ENCODE peak calls at places on chromosomes 7 and 10, in six cellular contexts. One of them, this sample, is unnamed.

GRCh38 chr7:27409776-27410175 is 167.2 kb downstream of the EVX1 start:
- DNase-seq in HL-60: no peak
- DNase-seq in GM23248: peak; percentile 6
- DNase-seq in left ventricle myocardium inferior: no peak
- DNase-seq in neural progenitor cell: no peak
- DNase-seq in NT2/D1: no peak
- DNase-seq in this sample: no peak

GRCh38 chr10:128493811-128494210 is 367.6 kb upstream of the MKI67 start:
- DNase-seq in HL-60: no peak
- DNase-seq in GM23248: no peak
- DNase-seq in left ventricle myocardium inferior: no peak
- DNase-seq in neural progenitor cell: no peak
- DNase-seq in NT2/D1: no peak
- DNase-seq in this sample: no peak

GRCh38 chr10:91154842-91155241 is 65.6 kb upstream of the PCGF5 start:
- DNase-seq in HL-60: no peak
- DNase-seq in GM23248: no peak
- DNase-seq in left ventricle myocardium inferior: no peak
- DNase-seq in neural progenitor cell: no peak
- DNase-seq in NT2/D1: no peak
- DNase-seq in this sample: no peak

GRCh38 chr10:95790982-95791381 is 35.0 kb downstream of the ENTPD1 start:
- DNase-seq in HL-60: no peak
- DNase-seq in GM23248: no peak
- DNase-seq in left ventricle myocardium inferior: no peak
- DNase-seq in neural progenitor cell: no peak
- DNase-seq in NT2/D1: no peak
- DNase-seq in this sample: no peak

GRCh38 chr7:48052748-48053147 is 17.4 kb downstream of the C7orf57 start:
- DNase-seq in HL-60: no peak
- DNase-seq in GM23248: peak; percentile 20
- DNase-seq in left ventricle myocardium inferior: no peak
- DNase-seq in neural progenitor cell: no peak
- DNase-seq in NT2/D1: no peak
- DNase-seq in this sample: no peak

GRCh38 chr10:122301055-122301810 is 30.1 kb downstream of the BTBD16 start:
- DNase-seq in HL-60: no peak
- DNase-seq in GM23248: peak; percentile 93
- DNase-seq in left ventricle myocardium inferior: no peak
- DNase-seq in neural progenitor cell: no peak
- DNase-seq in NT2/D1: no peak
- DNase-seq in this sample: peak; percentile 89

GRCh38 chr7:157875230-157876179 is 538.7 kb downstream of the DNAJB6 start:
- DNase-seq in HL-60: peak; percentile 36
- DNase-seq in GM23248: peak; percentile 3
- DNase-seq in left ventricle myocardium inferior: no peak
- DNase-seq in neural progenitor cell: peak; percentile 78
- DNase-seq in NT2/D1: peak; percentile 38
- DNase-seq in this sample: peak; percentile 11

GRCh38 chr10:129323877-129324276 is 143.2 kb upstream of the MGMT start:
- DNase-seq in HL-60: no peak
- DNase-seq in GM23248: no peak
- DNase-seq in left ventricle myocardium inferior: no peak
- DNase-seq in neural progenitor cell: no peak
- DNase-seq in NT2/D1: no peak
- DNase-seq in this sample: no peak

GRCh38 chr7:112452102-112452888 is 2.0 kb downstream of the IFRD1 start:
- DNase-seq in HL-60: peak; percentile 32
- DNase-seq in GM23248: peak; percentile 89
- DNase-seq in left ventricle myocardium inferior: peak; percentile 26
- DNase-seq in neural progenitor cell: peak; percentile 56
- DNase-seq in NT2/D1: no peak
- DNase-seq in this sample: peak; percentile 11

GRCh38 chr10:24916365-24916764 is 36.0 kb downstream of the PRTFDC1 start:
- DNase-seq in HL-60: no peak
- DNase-seq in GM23248: no peak
- DNase-seq in left ventricle myocardium inferior: no peak
- DNase-seq in neural progenitor cell: no peak
- DNase-seq in NT2/D1: no peak
- DNase-seq in this sample: no peak

GRCh38 chr7:116384936-116385635 is 114.5 kb upstream of the CAV2 start:
- DNase-seq in HL-60: no peak
- DNase-seq in GM23248: peak; percentile 53
- DNase-seq in left ventricle myocardium inferior: no peak
- DNase-seq in neural progenitor cell: no peak
- DNase-seq in NT2/D1: no peak
- DNase-seq in this sample: no peak

GRCh38 chr7:116377721-116378120 is 121.8 kb upstream of the CAV2 start:
- DNase-seq in HL-60: no peak
- DNase-seq in GM23248: no peak
- DNase-seq in left ventricle myocardium inferior: no peak
- DNase-seq in neural progenitor cell: peak; percentile 72
- DNase-seq in NT2/D1: no peak
- DNase-seq in this sample: no peak

GRCh38 chr7:116382375-116382774 is 117.2 kb upstream of the CAV2 start:
- DNase-seq in HL-60: no peak
- DNase-seq in GM23248: no peak
- DNase-seq in left ventricle myocardium inferior: no peak
- DNase-seq in neural progenitor cell: no peak
- DNase-seq in NT2/D1: no peak
- DNase-seq in this sample: no peak

DNA sequence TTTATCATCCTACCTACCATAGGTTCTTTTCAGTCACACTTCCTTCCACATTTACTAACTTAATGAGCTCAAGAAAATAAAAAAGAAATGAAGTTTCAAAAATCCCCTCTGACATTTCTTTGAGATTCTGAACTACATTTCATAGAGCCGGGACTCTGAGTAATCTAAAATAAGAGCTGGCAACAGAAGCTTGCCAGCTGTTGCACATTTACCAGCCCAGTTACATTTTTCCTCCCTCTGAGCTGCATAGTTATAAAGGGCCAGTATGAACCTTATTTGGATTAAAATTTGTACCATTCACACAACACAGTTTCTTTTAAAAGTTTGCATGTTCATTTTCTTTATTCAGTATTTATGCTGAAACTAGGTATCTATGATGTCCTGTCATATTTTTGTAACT is 119.5 kb upstream of the CAV2 start:
- DNase-seq in HL-60: no peak
- DNase-seq in GM23248: peak; percentile 79
- DNase-seq in left ventricle myocardium inferior: no peak
- DNase-seq in neural progenitor cell: no peak
- DNase-seq in NT2/D1: no peak
- DNase-seq in this sample: peak; percentile 13
- H3K4me3 ChIP-seq in HL-60: no peak overlapping the region
- H3K4me3 ChIP-seq in GM23248: no peak overlapping the region
- H3K4me3 ChIP-seq in left ventricle myocardium inferior: no peak overlapping the region
- H3K4me3 ChIP-seq in neural progenitor cell: no peak overlapping the region
- H3K4me3 ChIP-seq in NT2/D1: no peak overlapping the region
- H3K4me3 ChIP-seq in this sample: no peak overlapping the region

DNA sequence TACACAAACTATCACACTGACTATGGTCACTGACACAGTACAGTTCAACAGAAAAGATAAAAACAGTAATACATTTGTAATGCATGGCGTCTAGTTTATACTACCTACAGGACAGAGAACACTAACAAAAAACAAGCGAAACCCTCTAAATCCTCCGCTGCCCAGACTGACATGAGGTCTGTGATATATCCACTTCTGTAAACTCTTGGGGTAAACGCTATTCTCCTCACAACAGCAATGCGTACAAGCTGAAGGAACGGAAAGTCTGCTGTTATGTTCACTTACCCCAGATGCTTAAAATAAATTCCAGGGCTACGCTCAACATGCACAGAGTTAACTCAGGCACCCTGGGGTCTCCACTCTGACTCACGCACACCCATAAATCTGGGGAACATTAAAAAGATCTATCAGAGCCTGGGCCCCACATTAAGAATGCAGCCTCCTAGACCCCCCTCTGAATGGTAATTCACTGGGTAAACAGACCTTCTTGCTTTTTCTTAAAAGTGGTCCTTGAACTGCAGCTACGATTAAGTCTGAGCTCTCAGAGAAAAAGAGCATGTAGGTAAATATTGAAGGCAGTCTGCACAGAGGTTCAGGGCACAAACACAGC is 105.6 kb downstream of the CTBP2 start:
- DNase-seq in HL-60: no peak
- DNase-seq in GM23248: no peak
- DNase-seq in left ventricle myocardium inferior: no peak
- DNase-seq in neural progenitor cell: no peak
- DNase-seq in NT2/D1: no peak
- DNase-seq in this sample: no peak
- H3K4me3 ChIP-seq in HL-60: no peak overlapping the region
- H3K4me3 ChIP-seq in GM23248: no peak overlapping the region
- H3K4me3 ChIP-seq in left ventricle myocardium inferior: no peak overlapping the region
- H3K4me3 ChIP-seq in neural progenitor cell: no peak overlapping the region
- H3K4me3 ChIP-seq in NT2/D1: no peak overlapping the region
- H3K4me3 ChIP-seq in this sample: no peak overlapping the region

DNA sequence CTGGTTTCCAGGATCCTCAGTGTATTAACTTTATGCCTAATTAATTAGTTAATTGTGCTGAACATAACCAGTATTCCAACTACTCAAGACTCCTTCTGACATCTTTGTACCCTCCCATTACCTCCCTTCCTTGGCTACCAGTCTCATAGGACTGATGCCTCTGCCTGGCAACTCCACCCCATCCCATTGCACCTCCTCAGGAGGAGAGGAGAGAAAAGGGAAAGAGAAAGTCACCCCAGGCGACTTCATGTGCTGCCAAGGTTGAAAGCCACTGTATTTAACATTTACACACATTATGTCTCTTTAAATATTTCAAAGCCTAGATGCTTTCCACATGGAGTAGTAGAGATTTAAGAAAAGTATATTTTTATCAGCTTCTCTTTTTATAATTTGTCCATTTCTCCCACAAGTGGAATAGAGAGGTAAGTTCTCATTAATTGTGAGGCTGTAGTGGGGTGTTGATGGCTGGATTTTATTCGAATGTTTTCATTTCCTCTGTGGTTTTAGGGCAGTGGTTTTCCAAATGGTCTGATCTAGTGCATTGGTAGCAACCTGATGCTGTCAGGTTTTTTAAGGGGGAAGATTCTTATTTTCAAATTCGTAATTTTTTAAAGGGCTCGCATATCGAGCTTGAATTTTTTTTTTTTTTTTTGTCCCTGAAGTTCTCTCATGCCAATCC is 148.0 kb downstream of the BICC1 start:
- DNase-seq in HL-60: no peak
- DNase-seq in GM23248: peak; percentile 48
- DNase-seq in left ventricle myocardium inferior: no peak
- DNase-seq in neural progenitor cell: no peak
- DNase-seq in NT2/D1: no peak
- DNase-seq in this sample: peak; percentile 26
- H3K4me3 ChIP-seq in HL-60: no peak overlapping the region
- H3K4me3 ChIP-seq in GM23248: peak overlapping the region; percentile 61
- H3K4me3 ChIP-seq in left ventricle myocardium inferior: no peak overlapping the region
- H3K4me3 ChIP-seq in neural progenitor cell: no peak overlapping the region
- H3K4me3 ChIP-seq in NT2/D1: no peak overlapping the region
- H3K4me3 ChIP-seq in this sample: no peak overlapping the region

DNA sequence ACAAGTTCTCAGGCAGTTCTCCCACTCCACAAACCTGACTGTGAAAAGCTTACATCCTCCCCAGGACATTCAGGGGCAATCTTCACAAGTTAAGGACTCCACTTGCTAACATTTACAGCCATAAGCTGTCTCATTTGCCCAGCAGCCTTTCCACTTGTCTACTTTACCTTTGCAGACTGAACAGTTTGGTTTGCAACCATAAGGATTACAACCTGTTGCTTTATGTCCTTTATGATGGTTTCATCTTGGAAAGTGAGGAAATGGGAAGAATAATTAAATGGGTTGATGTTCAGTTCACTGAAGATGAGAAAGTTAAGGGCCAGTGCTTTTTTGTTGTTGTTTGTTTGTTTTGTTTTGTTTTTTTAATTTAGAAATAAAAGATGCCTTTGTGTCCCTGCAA is 92.4 kb downstream of the FAM204A start:
- DNase-seq in HL-60: no peak
- DNase-seq in GM23248: no peak
- DNase-seq in left ventricle myocardium inferior: no peak
- DNase-seq in neural progenitor cell: no peak
- DNase-seq in NT2/D1: no peak
- DNase-seq in this sample: no peak
- H3K4me3 ChIP-seq in HL-60: no peak overlapping the region
- H3K4me3 ChIP-seq in GM23248: no peak overlapping the region
- H3K4me3 ChIP-seq in left ventricle myocardium inferior: no peak overlapping the region
- H3K4me3 ChIP-seq in neural progenitor cell: no peak overlapping the region
- H3K4me3 ChIP-seq in NT2/D1: no peak overlapping the region
- H3K4me3 ChIP-seq in this sample: no peak overlapping the region

DNA sequence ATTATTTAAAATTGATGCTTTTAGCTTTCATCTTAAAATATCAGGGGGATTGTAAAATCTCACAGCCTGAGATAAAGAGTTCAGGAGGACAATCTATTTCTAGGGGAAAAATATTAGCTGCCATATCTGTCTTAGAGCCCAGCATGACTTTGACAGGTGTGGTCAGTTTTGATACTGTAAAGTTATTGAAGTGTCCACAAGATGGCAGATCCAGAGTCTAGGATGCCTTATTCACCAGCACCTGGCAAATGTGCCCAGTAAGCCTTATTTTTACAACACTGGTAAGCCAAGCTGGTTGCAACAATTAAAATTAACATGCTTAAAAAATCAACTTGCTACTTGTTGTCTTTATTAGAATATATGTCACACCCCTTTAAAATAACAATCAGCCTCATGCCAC is 579.3 kb downstream of the SH2D4B start:
- DNase-seq in HL-60: no peak
- DNase-seq in GM23248: no peak
- DNase-seq in left ventricle myocardium inferior: no peak
- DNase-seq in neural progenitor cell: no peak
- DNase-seq in NT2/D1: no peak
- DNase-seq in this sample: no peak
- H3K4me3 ChIP-seq in HL-60: no peak overlapping the region
- H3K4me3 ChIP-seq in GM23248: no peak overlapping the region
- H3K4me3 ChIP-seq in left ventricle myocardium inferior: no peak overlapping the region
- H3K4me3 ChIP-seq in neural progenitor cell: no peak overlapping the region
- H3K4me3 ChIP-seq in NT2/D1: no peak overlapping the region
- H3K4me3 ChIP-seq in this sample: no peak overlapping the region

GRCh38 chr7:94087664-94088352 is 83.7 kb upstream of the BET1 start:
- DNase-seq in HL-60: peak; percentile 53
- DNase-seq in GM23248: peak; percentile 83
- DNase-seq in left ventricle myocardium inferior: no peak
- DNase-seq in neural progenitor cell: peak; percentile 72
- DNase-seq in NT2/D1: peak; percentile 54
- DNase-seq in this sample: peak; percentile 18
- H3K4me3 ChIP-seq in HL-60: no peak overlapping the region
- H3K4me3 ChIP-seq in GM23248: peak overlapping the region; percentile 72
- H3K4me3 ChIP-seq in left ventricle myocardium inferior: peak overlapping the region; percentile 52
- H3K4me3 ChIP-seq in neural progenitor cell: no peak overlapping the region
- H3K4me3 ChIP-seq in NT2/D1: no peak overlapping the region
- H3K4me3 ChIP-seq in this sample: peak overlapping the region; percentile 31

This sample was measured in MG63.